ENCODE peak calls at places on chromosomes 1 and 21, in eight cellular contexts. G is activated naive CD8-positive, alpha-beta T cell treated with anti-CD3 and anti-CD28 coated beads for 36 hours; M is left colon; Z is mesenteric fat pad; D is activated naive CD4-positive, alpha-beta T cell treated with anti-CD3 and anti-CD28 coated beads, Interleukin-2, amount 10 ng/mL, durations not matched to agents 7 days and 5 days; S is hypothalamus; N is ovary; P is NB4. V is an unnamed sample.
A peak's percentile ranks its signal among the peaks of the same experiment; 100 is the strongest.

GRCh38 chr1:155000475-155000724 is 2.2 kb upstream of the ZBTB7B start:
- DNase-seq in S (no peak), M (peak; percentile 57), N (no peak), D (peak; percentile 51), G (no peak), P (no peak), Z (no peak), V (no peak)

GRCh38 chr1:85121744-85122143 is 73.4 kb upstream of the MCOLN3 start:
- DNase-seq in G (no peak), S (no peak), D (no peak), N (no peak), Z (no peak), P (no peak), M (no peak), V (no peak)

GRCh38 chr1:10815863-10816195 is 19.4 kb upstream of the CASZ1 start:
- DNase-seq in G (no peak), M (peak; percentile 78), Z (no peak), S (no peak), D (no peak), N (no peak), P (no peak), V (no peak)

GRCh38 chr1:204103121-204103741 is 30.3 kb downstream of the SOX13 start:
- DNase-seq in S (no peak), M (no peak), D (no peak), N (no peak), Z (no peak), P (no peak), G (no peak), V (no peak)

GRCh38 chr1:165109013-165109412 is 247.5 kb downstream of the LMX1A start:
- DNase-seq in N (no peak), Z (no peak), D (no peak), P (no peak), M (no peak), G (no peak), S (no peak), V (no peak)

GRCh38 chr1:25543425-25544242 is at the start of gene LDLRAP1:
- DNase-seq in P (peak; percentile 77), G (peak; percentile 76), N (peak; percentile 79), D (peak; percentile 73), Z (peak; percentile 93), M (peak; percentile 56), S (peak; percentile 69), V (peak; percentile 71)

GRCh38 chr1:206933333-206933945 is 11.7 kb upstream of the FCMR start:
- DNase-seq in G (peak; percentile 67), M (no peak), Z (no peak), P (peak; percentile 56), D (peak; percentile 76), N (no peak), S (no peak), V (no peak)

GRCh38 chr1:11273595-11274234 is 717 bp downstream of the UBIAD1 start:
- DNase-seq in N (peak; percentile 26), P (peak; percentile 42), G (no peak), Z (no peak), S (no peak), M (no peak), D (peak; percentile 41), V (no peak)

GRCh38 chr1:150528196-150528595 is 12.6 kb downstream of the FALEC start:
- DNase-seq in P (no peak), D (no peak), S (no peak), N (no peak), G (no peak), Z (no peak), M (no peak), V (no peak)

GRCh38 chr1:230309646-230310177 is 116.4 kb downstream of the PGBD5 start:
- DNase-seq in D (no peak), Z (no peak), S (no peak), N (no peak), P (no peak), M (no peak), G (no peak), V (no peak)

GRCh38 chr21:28827422-28827821 is 165.3 kb downstream of the LTN1 start:
- DNase-seq in G (no peak), N (no peak), D (no peak), Z (no peak), S (no peak), P (peak; percentile 25), M (no peak), V (no peak)

GRCh38 chr1:40780678-40781613 is 2.6 kb upstream of the KCNQ4 start:
- DNase-seq in S (no peak), G (no peak), D (no peak), N (no peak), M (no peak), Z (no peak), P (no peak), V (no peak)

GRCh38 chr1:247222840-247223239 is 33.0 kb upstream of the VN1R5 start:
- DNase-seq in G (no peak), S (no peak), N (no peak), P (no peak), D (no peak), Z (no peak), M (no peak), V (no peak)

GRCh38 chr1:209769171-209769904 is 13.5 kb downstream of the TRAF3IP3 start:
- DNase-seq in N (peak; percentile 60), P (peak; percentile 93), G (peak; percentile 74), Z (no peak), S (no peak), M (peak; percentile 65), D (peak; percentile 88), V (peak; percentile 62)